ENCODE peak calls at places on chromosomes 2 and 18, in seven cellular contexts. R, Z, D, T, O, B and E are unnamed samples.

GRCh38 chr2:1227289-1227900 is 185.9 kb upstream of the TPO start:
- DNase-seq in R (no peak), Z (no peak), D (no peak), T (no peak), O (no peak), B (no peak), E (no peak)

GRCh38 chr2:44964704-44965343 is 23.3 kb downstream of the SIX3 start:
- DNase-seq in R (peak), Z (peak), D (no peak), T (no peak), O (no peak), B (no peak), E (no peak)

GRCh38 chr2:180604077-180604476 is 376.3 kb upstream of the UBE2E3 start:
- DNase-seq in R (peak), Z (peak), D (no peak), T (no peak), O (peak), B (no peak), E (no peak)

GRCh38 chr2:139177041-139177440 is 396.9 kb upstream of the NXPH2 start:
- DNase-seq in R (no peak), Z (no peak), D (no peak), T (no peak), O (no peak), B (no peak), E (no peak)

GRCh38 chr2:74290466-74291216 is 52.6 kb downstream of the SLC4A5 start:
- DNase-seq in R (no peak), Z (no peak), D (no peak), T (no peak), O (no peak), B (no peak), E (no peak)

GRCh38 chr2:62229082-62229620 is 33.2 kb downstream of the B3GNT2 start:
- DNase-seq in R (no peak), Z (peak), D (no peak), T (no peak), O (no peak), B (no peak), E (no peak)

GRCh38 chr2:11404381-11405073 is 60.1 kb upstream of the ROCK2 start:
- DNase-seq in R (no peak), Z (no peak), D (no peak), T (no peak), O (no peak), B (no peak), E (no peak)

GRCh38 chr2:18922276-18922675 is 332.9 kb upstream of the NT5C1B start:
- DNase-seq in R (peak), Z (no peak), D (no peak), T (no peak), O (no peak), B (no peak), E (no peak)

GRCh38 chr2:42045956-42046748 is 1.7 kb upstream of the PKDCC start:
- DNase-seq in R (no peak), Z (no peak), D (no peak), T (no peak), O (no peak), B (no peak), E (no peak)

GRCh38 chr2:151052850-151053660 is 208.6 kb downstream of the RBM43 start:
- DNase-seq in R (no peak), Z (no peak), D (no peak), T (no peak), O (no peak), B (no peak), E (no peak)

GRCh38 chr2:112156152-112156986 is 18.2 kb downstream of the FBLN7 start:
- DNase-seq in R (peak), Z (no peak), D (peak), T (no peak), O (peak), B (no peak), E (no peak)

GRCh38 chr2:28956890-28957289 is 24.2 kb upstream of the TOGARAM2 start:
- DNase-seq in R (no peak), Z (no peak), D (no peak), T (no peak), O (peak), B (no peak), E (no peak)

GRCh38 chr18:76844742-76845477 is 22.6 kb downstream of the ZNF236 start:
- DNase-seq in R (no peak), Z (no peak), D (no peak), T (no peak), O (no peak), B (no peak), E (no peak)

GRCh38 chr2:203732953-203733510 is 26.6 kb downstream of the CD28 start:
- DNase-seq in R (no peak), Z (no peak), D (no peak), T (no peak), O (no peak), B (no peak), E (no peak)

GRCh38 chr2:192413812-192414424 is 219.2 kb upstream of the TMEFF2 start:
- DNase-seq in R (no peak), Z (no peak), D (no peak), T (no peak), O (no peak), B (no peak), E (no peak)

GRCh38 chr2:46333912-46334311 is 36.7 kb downstream of the EPAS1 start:
- DNase-seq in R (no peak), Z (no peak), D (no peak), T (no peak), O (no peak), B (no peak), E (no peak)

GRCh38 chr18:24656571-24656971 is 196.1 kb downstream of the HRH4 start:
- DNase-seq in R (peak), Z (no peak), D (no peak), T (no peak), O (peak), B (no peak), E (no peak)

GRCh38 chr2:136389809-136390208 is 271.9 kb upstream of the CXCR4 start:
- DNase-seq in R (no peak), Z (no peak), D (no peak), T (no peak), O (no peak), B (no peak), E (no peak)

GRCh38 chr2:144389151-144389929 is 130.6 kb downstream of the ZEB2 start:
- DNase-seq in R (no peak), Z (no peak), D (no peak), T (no peak), O (no peak), B (no peak), E (no peak)

GRCh38 chr18:10973579-10974260 is 175.6 kb downstream of the PIEZO2 start:
- DNase-seq in R (peak), Z (no peak), D (no peak), T (no peak), O (peak), B (no peak), E (no peak)

GRCh38 chr18:34222025-34222395 is 2.7 kb downstream of the NOL4 start:
- DNase-seq in R (no peak), Z (no peak), D (no peak), T (no peak), O (no peak), B (no peak), E (no peak)

GRCh38 chr2:240918258-240919091 is 12.3 kb downstream of the CROCC2 start:
- DNase-seq in R (no peak), Z (no peak), D (no peak), T (no peak), O (no peak), B (no peak), E (no peak)

GRCh38 chr18:55706893-55707292 is 118.9 kb upstream of the TCF4 start:
- DNase-seq in R (peak), Z (no peak), D (no peak), T (no peak), O (peak), B (no peak), E (no peak)

GRCh38 chr2:227536445-227536844 is 62.2 kb upstream of the SCYGR2 start:
- DNase-seq in R (no peak), Z (no peak), D (no peak), T (no peak), O (peak), B (no peak), E (no peak)

GRCh38 chr2:26772064-26773001 is 8.2 kb downstream of the SLC35F6 start:
- DNase-seq in R (peak), Z (no peak), D (no peak), T (peak), O (peak), B (no peak), E (no peak)

GRCh38 chr2:69054431-69054830 is 41.5 kb downstream of the ANTXR1 start:
- DNase-seq in R (peak), Z (no peak), D (no peak), T (peak), O (peak), B (no peak), E (no peak)

GRCh38 chr18:27778441-27778840 is 398.5 kb downstream of the CDH2 start:
- DNase-seq in R (peak), Z (peak), D (no peak), T (no peak), O (peak), B (no peak), E (no peak)

GRCh38 chr2:222756951-222757645 is 85.6 kb downstream of the MOGAT1 start:
- DNase-seq in R (peak), Z (no peak), D (peak), T (no peak), O (peak), B (no peak), E (no peak)

GRCh38 chr2:115305712-115306111 is 863.3 kb downstream of the DPP10 start:
- DNase-seq in R (no peak), Z (no peak), D (no peak), T (no peak), O (no peak), B (no peak), E (no peak)

GRCh38 chr2:53668624-53669026 is 99.0 kb upstream of the CHAC2 start:
- DNase-seq in R (no peak), Z (no peak), D (no peak), T (no peak), O (no peak), B (no peak), E (no peak)

GRCh38 chr18:49277395-49278036 is 182.9 kb downstream of the DYM start:
- DNase-seq in R (peak), Z (no peak), D (peak), T (no peak), O (peak), B (no peak), E (no peak)

GRCh38 chr2:220273082-220273481 is 645.7 kb downstream of the SLC4A3 start:
- DNase-seq in R (no peak), Z (no peak), D (no peak), T (no peak), O (no peak), B (no peak), E (no peak)

GRCh38 chr2:147806846-147807245 is 38.0 kb upstream of the ACVR2A start:
- DNase-seq in R (no peak), Z (no peak), D (no peak), T (no peak), O (no peak), B (no peak), E (no peak)

GRCh38 chr2:96528680-96529375 is 7.7 kb upstream of the ARID5A start:
- DNase-seq in R (no peak), Z (no peak), D (no peak), T (no peak), O (no peak), B (no peak), E (no peak)

GRCh38 chr2:218402491-218402901 is 2.8 kb downstream of the CTDSP1 start:
- DNase-seq in R (no peak), Z (no peak), D (no peak), T (no peak), O (no peak), B (no peak), E (no peak)

GRCh38 chr2:31235504-31235902 is 1.6 kb downstream of the EHD3 start:
- DNase-seq in R (peak), Z (no peak), D (peak), T (no peak), O (peak), B (no peak), E (no peak)

GRCh38 chr2:216622526-216622925 is 10.7 kb upstream of the IGFBP2 start:
- DNase-seq in R (no peak), Z (no peak), D (no peak), T (no peak), O (no peak), B (no peak), E (no peak)

GRCh38 chr2:224159345-224159928 is 120.4 kb upstream of the SERPINE2 start:
- DNase-seq in R (no peak), Z (no peak), D (no peak), T (no peak), O (no peak), B (no peak), E (no peak)

GRCh38 chr2:217248312-217248935 is 388.6 kb upstream of the TNP1 start:
- DNase-seq in R (peak), Z (peak), D (no peak), T (peak), O (peak), B (no peak), E (no peak)